ENCODE peak calls at places on chromosomes 12 and 14, in six cellular contexts. One of them, this sample, is unnamed.

GRCh38 chr14:93727039-93727740 is 61.1 kb downstream of the PRIMA1 start:
- DNase-seq in heart left ventricle: no peak
- DNase-seq in GM23338: no peak
- DNase-seq in MM.1S: no peak
- DNase-seq in HCT116: no peak
- DNase-seq in body of pancreas: no peak
- DNase-seq in this sample: no peak

GRCh38 chr12:16299403-16299802 is 21.9 kb upstream of the SLC15A5 start:
- DNase-seq in heart left ventricle: no peak
- DNase-seq in GM23338: no peak
- DNase-seq in MM.1S: no peak
- DNase-seq in HCT116: no peak
- DNase-seq in body of pancreas: no peak
- DNase-seq in this sample: no peak

GRCh38 chr12:122835693-122836026 is 403 bp downstream of the HIP1R start:
- DNase-seq in heart left ventricle: no peak
- DNase-seq in GM23338: peak
- DNase-seq in MM.1S: peak
- DNase-seq in HCT116: no peak
- DNase-seq in body of pancreas: peak
- DNase-seq in this sample: no peak

GRCh38 chr14:20429801-20430669 is 5.9 kb downstream of the KLHL33 start:
- DNase-seq in heart left ventricle: peak
- DNase-seq in GM23338: no peak
- DNase-seq in MM.1S: no peak
- DNase-seq in HCT116: no peak
- DNase-seq in body of pancreas: peak
- DNase-seq in this sample: no peak

GRCh38 chr14:71754422-71755095 is 177.7 kb upstream of the RGS6 start:
- DNase-seq in heart left ventricle: no peak
- DNase-seq in GM23338: peak
- DNase-seq in MM.1S: no peak
- DNase-seq in HCT116: peak
- DNase-seq in body of pancreas: no peak
- DNase-seq in this sample: no peak

GRCh38 chr14:104118006-104118844 is 20.2 kb upstream of the KIF26A start:
- DNase-seq in heart left ventricle: no peak
- DNase-seq in GM23338: no peak
- DNase-seq in MM.1S: no peak
- DNase-seq in HCT116: no peak
- DNase-seq in body of pancreas: peak
- DNase-seq in this sample: no peak

GRCh38 chr12:121755591-121755990 is 37.9 kb downstream of the RHOF start:
- DNase-seq in heart left ventricle: no peak
- DNase-seq in GM23338: no peak
- DNase-seq in MM.1S: no peak
- DNase-seq in HCT116: no peak
- DNase-seq in body of pancreas: no peak
- DNase-seq in this sample: no peak

GRCh38 chr12:93256258-93256969 is 121.3 kb upstream of the NUDT4 start:
- DNase-seq in heart left ventricle: no peak
- DNase-seq in GM23338: no peak
- DNase-seq in MM.1S: no peak
- DNase-seq in HCT116: no peak
- DNase-seq in body of pancreas: no peak
- DNase-seq in this sample: no peak

GRCh38 chr12:5078423-5078822 is 34.7 kb downstream of the KCNA5 start:
- DNase-seq in heart left ventricle: peak
- DNase-seq in GM23338: no peak
- DNase-seq in MM.1S: no peak
- DNase-seq in HCT116: no peak
- DNase-seq in body of pancreas: peak
- DNase-seq in this sample: no peak

GRCh38 chr14:45998554-45998953 is 653.0 kb downstream of the RPL10L start:
- DNase-seq in heart left ventricle: no peak
- DNase-seq in GM23338: no peak
- DNase-seq in MM.1S: no peak
- DNase-seq in HCT116: no peak
- DNase-seq in body of pancreas: no peak
- DNase-seq in this sample: no peak

GRCh38 chr14:69370061-69370460 is 28.0 kb downstream of the ERH start:
- DNase-seq in heart left ventricle: no peak
- DNase-seq in GM23338: peak
- DNase-seq in MM.1S: no peak
- DNase-seq in HCT116: no peak
- DNase-seq in body of pancreas: no peak
- DNase-seq in this sample: no peak

GRCh38 chr14:21155963-21156362 is at the start of gene OR5AU1:
- DNase-seq in heart left ventricle: no peak
- DNase-seq in GM23338: no peak
- DNase-seq in MM.1S: no peak
- DNase-seq in HCT116: no peak
- DNase-seq in body of pancreas: no peak
- DNase-seq in this sample: no peak

GRCh38 chr14:24403294-24404013 is 4.7 kb downstream of the NYNRIN start:
- DNase-seq in heart left ventricle: no peak
- DNase-seq in GM23338: no peak
- DNase-seq in MM.1S: no peak
- DNase-seq in HCT116: no peak
- DNase-seq in body of pancreas: no peak
- DNase-seq in this sample: no peak

GRCh38 chr12:110786012-110786411 is 43.3 kb upstream of the PPP1CC start:
- DNase-seq in heart left ventricle: no peak
- DNase-seq in GM23338: no peak
- DNase-seq in MM.1S: no peak
- DNase-seq in HCT116: no peak
- DNase-seq in body of pancreas: no peak
- DNase-seq in this sample: no peak

GRCh38 chr12:91937033-91937432 is 208.6 kb downstream of the BTG1 start:
- DNase-seq in heart left ventricle: no peak
- DNase-seq in GM23338: no peak
- DNase-seq in MM.1S: no peak
- DNase-seq in HCT116: no peak
- DNase-seq in body of pancreas: no peak
- DNase-seq in this sample: no peak

GRCh38 chr12:55647027-55647426 is 10.3 kb downstream of the OR10P1 start:
- DNase-seq in heart left ventricle: no peak
- DNase-seq in GM23338: no peak
- DNase-seq in MM.1S: no peak
- DNase-seq in HCT116: no peak
- DNase-seq in body of pancreas: no peak
- DNase-seq in this sample: no peak

GRCh38 chr12:78096909-78097597 is 266.4 kb downstream of the NAV3 start:
- DNase-seq in heart left ventricle: no peak
- DNase-seq in GM23338: no peak
- DNase-seq in MM.1S: no peak
- DNase-seq in HCT116: no peak
- DNase-seq in body of pancreas: no peak
- DNase-seq in this sample: no peak

GRCh38 chr12:116736962-116737773 is 701 bp downstream of the SPRING1 start:
- DNase-seq in heart left ventricle: no peak
- DNase-seq in GM23338: peak
- DNase-seq in MM.1S: no peak
- DNase-seq in HCT116: no peak
- DNase-seq in body of pancreas: no peak
- DNase-seq in this sample: no peak

GRCh38 chr14:66635435-66635834 is 127.5 kb downstream of the GPHN start:
- DNase-seq in heart left ventricle: no peak
- DNase-seq in GM23338: no peak
- DNase-seq in MM.1S: no peak
- DNase-seq in HCT116: no peak
- DNase-seq in body of pancreas: no peak
- DNase-seq in this sample: no peak

GRCh38 chr12:5907812-5908211 is 37.2 kb downstream of the ANO2 start:
- DNase-seq in heart left ventricle: no peak
- DNase-seq in GM23338: no peak
- DNase-seq in MM.1S: no peak
- DNase-seq in HCT116: no peak
- DNase-seq in body of pancreas: no peak
- DNase-seq in this sample: no peak

GRCh38 chr12:126457776-126458175 is 1392.5 kb downstream of the AACS start:
- DNase-seq in heart left ventricle: no peak
- DNase-seq in GM23338: no peak
- DNase-seq in MM.1S: no peak
- DNase-seq in HCT116: no peak
- DNase-seq in body of pancreas: no peak
- DNase-seq in this sample: no peak

GRCh38 chr14:100427166-100427565 is 104.0 kb downstream of the SLC25A47 start:
- DNase-seq in heart left ventricle: no peak
- DNase-seq in GM23338: no peak
- DNase-seq in MM.1S: no peak
- DNase-seq in HCT116: no peak
- DNase-seq in body of pancreas: no peak
- DNase-seq in this sample: no peak

GRCh38 chr12:133010657-133011297 is 24.6 kb downstream of the ZNF26 start:
- DNase-seq in heart left ventricle: no peak
- DNase-seq in GM23338: no peak
- DNase-seq in MM.1S: no peak
- DNase-seq in HCT116: no peak
- DNase-seq in body of pancreas: no peak
- DNase-seq in this sample: no peak

GRCh38 chr12:104775731-104776231 is 182.3 kb downstream of the SLC41A2 start:
- DNase-seq in heart left ventricle: no peak
- DNase-seq in GM23338: no peak
- DNase-seq in MM.1S: no peak
- DNase-seq in HCT116: no peak
- DNase-seq in body of pancreas: no peak
- DNase-seq in this sample: no peak

GRCh38 chr12:93061414-93062099 is 132.5 kb upstream of the EEA1 start:
- DNase-seq in heart left ventricle: peak
- DNase-seq in GM23338: no peak
- DNase-seq in MM.1S: no peak
- DNase-seq in HCT116: no peak
- DNase-seq in body of pancreas: no peak
- DNase-seq in this sample: no peak

GRCh38 chr12:22670762-22671161 is 45.8 kb downstream of the ETNK1 start:
- DNase-seq in heart left ventricle: no peak
- DNase-seq in GM23338: no peak
- DNase-seq in MM.1S: no peak
- DNase-seq in HCT116: no peak
- DNase-seq in body of pancreas: no peak
- DNase-seq in this sample: no peak
- TF ChIP-seq CTCF in heart left ventricle: peak
- TF ChIP-seq CTCF in GM23338: no peak
- TF ChIP-seq CTCF in MM.1S: peak
- TF ChIP-seq CTCF in HCT116: peak
- TF ChIP-seq CTCF in body of pancreas: no peak
- TF ChIP-seq CTCF in this sample: no peak

DNA sequence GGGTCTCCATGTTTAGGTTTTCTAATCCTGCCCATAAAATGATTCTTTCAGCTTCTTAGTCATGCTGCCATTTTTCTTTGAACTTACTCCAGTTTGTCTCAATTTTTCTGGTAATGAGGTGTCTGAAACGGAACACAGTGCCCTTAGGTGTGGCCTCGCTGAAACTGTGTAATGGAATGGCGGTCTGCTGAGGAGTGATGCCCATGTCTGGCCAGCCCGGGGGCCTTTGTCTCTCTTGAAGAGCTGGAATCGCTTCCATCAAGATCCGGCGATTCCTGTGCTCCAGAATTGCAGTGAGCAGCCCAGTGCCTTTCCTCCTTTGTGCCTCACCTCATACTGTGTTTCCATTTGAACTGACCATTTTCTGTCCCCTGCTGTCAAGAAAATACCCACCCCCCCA is 112.5 kb downstream of the FBXL14 start:
- DNase-seq in heart left ventricle: no peak
- DNase-seq in GM23338: no peak
- DNase-seq in MM.1S: no peak
- DNase-seq in HCT116: no peak
- DNase-seq in body of pancreas: no peak
- DNase-seq in this sample: no peak
- H3K4me3 ChIP-seq in heart left ventricle: no peak
- H3K4me3 ChIP-seq in GM23338: no peak
- H3K4me3 ChIP-seq in MM.1S: no peak
- H3K4me3 ChIP-seq in HCT116: no peak
- H3K4me3 ChIP-seq in body of pancreas: no peak
- H3K4me3 ChIP-seq in this sample: no peak

DNA sequence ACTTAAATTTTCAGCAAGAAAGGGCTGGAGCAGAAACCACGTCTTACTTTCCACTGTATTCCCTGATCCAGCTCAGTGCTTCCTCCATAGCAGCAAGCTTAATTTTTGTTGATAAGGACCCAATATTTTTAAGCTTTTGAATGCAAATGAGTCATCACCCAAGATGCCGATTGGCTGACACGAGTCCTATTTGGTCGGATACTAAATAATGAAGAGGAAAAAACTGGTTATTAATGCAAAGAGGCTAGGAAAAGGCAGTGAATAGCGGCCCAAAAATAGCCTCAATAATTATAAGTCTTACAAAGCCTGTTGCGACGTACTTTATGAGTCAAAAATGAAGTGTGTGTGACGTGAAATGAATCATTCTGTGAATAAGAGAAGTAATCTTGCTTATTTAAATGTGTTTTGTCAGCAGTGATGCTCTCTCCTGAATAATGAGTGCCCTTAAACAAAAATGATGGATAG is 46.9 kb upstream of the IGF1 start:
- DNase-seq in heart left ventricle: no peak
- DNase-seq in GM23338: no peak
- DNase-seq in MM.1S: no peak
- DNase-seq in HCT116: no peak
- DNase-seq in body of pancreas: no peak
- DNase-seq in this sample: no peak
- TF ChIP-seq CTCF in heart left ventricle: no peak
- TF ChIP-seq CTCF in GM23338: no peak
- TF ChIP-seq CTCF in MM.1S: no peak
- TF ChIP-seq CTCF in HCT116: no peak
- TF ChIP-seq CTCF in body of pancreas: no peak
- TF ChIP-seq CTCF in this sample: no peak

DNA sequence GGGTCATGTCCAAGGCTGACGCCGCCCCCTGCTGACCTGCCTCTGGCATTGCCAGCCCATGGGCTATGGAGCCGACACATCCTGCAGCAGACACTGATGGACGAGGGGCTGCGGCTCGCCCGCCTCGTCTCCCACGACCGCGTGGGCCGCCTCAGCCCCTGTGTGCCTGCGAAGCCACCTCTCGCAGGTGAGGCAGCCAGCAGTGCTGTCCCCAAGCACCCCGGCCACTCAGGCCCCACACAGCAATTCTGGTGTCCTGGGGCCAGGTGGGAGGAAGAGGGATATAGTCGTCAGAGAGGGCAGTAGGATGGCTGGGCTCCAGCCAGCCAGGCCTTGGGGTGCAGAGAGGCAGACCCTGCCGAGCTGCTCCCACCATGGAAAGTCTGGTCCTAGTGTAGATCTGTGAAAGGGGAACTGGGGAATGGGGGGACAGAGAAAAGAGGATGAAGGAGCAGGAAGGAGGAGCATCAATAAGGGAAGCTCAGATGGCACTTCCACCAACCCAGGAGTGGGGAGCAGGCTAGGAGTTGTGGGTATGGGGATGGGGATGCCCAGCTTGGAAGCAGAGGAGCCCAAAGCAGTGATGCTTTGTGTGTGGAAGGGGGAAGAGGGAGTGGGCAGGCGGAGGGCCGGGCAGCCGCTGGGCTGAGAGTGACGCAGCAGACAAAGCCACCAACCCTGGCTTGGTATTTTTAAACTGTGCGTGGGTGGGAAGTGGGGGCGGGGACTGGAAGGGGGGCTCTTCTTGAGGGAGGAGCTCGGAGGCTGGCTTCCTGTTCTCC is 4.7 kb downstream of the NAB2 start:
- DNase-seq in heart left ventricle: peak
- DNase-seq in GM23338: peak
- DNase-seq in MM.1S: peak
- DNase-seq in HCT116: no peak
- DNase-seq in body of pancreas: peak
- DNase-seq in this sample: no peak
- H3K4me3 ChIP-seq in heart left ventricle: no peak
- H3K4me3 ChIP-seq in GM23338: peak
- H3K4me3 ChIP-seq in MM.1S: no peak
- H3K4me3 ChIP-seq in HCT116: no peak
- H3K4me3 ChIP-seq in body of pancreas: no peak
- H3K4me3 ChIP-seq in this sample: peak

GRCh38 chr14:102924632-102925588 is 2.4 kb downstream of the AMN start:
- DNase-seq in heart left ventricle: no peak
- DNase-seq in GM23338: peak
- DNase-seq in MM.1S: no peak
- DNase-seq in HCT116: no peak
- DNase-seq in body of pancreas: no peak
- DNase-seq in this sample: no peak
- TF ChIP-seq CTCF in heart left ventricle: no peak
- TF ChIP-seq CTCF in GM23338: peak
- TF ChIP-seq CTCF in MM.1S: no peak
- TF ChIP-seq CTCF in HCT116: peak
- TF ChIP-seq CTCF in body of pancreas: no peak
- TF ChIP-seq CTCF in this sample: peak

This sample was measured in GM12864.